ENCODE peak calls at places on chromosomes 6 and 20, in six cellular contexts. L, B, D, P, E and Q are unnamed samples.

GRCh38 chr6:53461041-53461656 is 83.8 kb downstream of the GCLC start:
- DNase-seq in L (no peak), D (no peak), E (no peak), P (no peak), B (no peak), Q (no peak)

GRCh38 chr20:48745330-48745729 is 82.5 kb downstream of the PREX1 start:
- DNase-seq in P (no peak), D (no peak), E (no peak), B (no peak), L (no peak), Q (no peak)

GRCh38 chr6:155352130-155352420 is 37.8 kb upstream of the TFB1M start:
- DNase-seq in P (no peak), D (no peak), L (no peak), B (no peak), E (no peak), Q (no peak)

GRCh38 chr6:168956141-168956838 is 297.4 kb downstream of the THBS2 start:
- DNase-seq in D (no peak), P (no peak), E (no peak), L (no peak), B (no peak), Q (no peak)

GRCh38 chr6:14231071-14231483 is 113.5 kb downstream of the CD83 start:
- DNase-seq in P (no peak), D (no peak), L (no peak), E (no peak), B (no peak), Q (no peak)

GRCh38 chr6:101851911-101852310 is 458.4 kb downstream of the GRIK2 start:
- DNase-seq in B (no peak), D (peak; percentile 3), E (no peak), P (no peak), L (no peak), Q (no peak)

GRCh38 chr6:25041676-25042598 is 106.2 kb upstream of the RIPOR2 start:
- DNase-seq in B (no peak), L (peak; percentile 38), P (no peak), D (no peak), E (no peak), Q (no peak)

GRCh38 chr20:34083781-34084180 is 28.3 kb downstream of the EIF2S2 start:
- DNase-seq in L (no peak), B (no peak), D (no peak), E (no peak), P (no peak), Q (no peak)

GRCh38 chr6:88008411-88008810 is 39.2 kb upstream of the SPACA1 start:
- DNase-seq in P (no peak), D (peak; percentile 11), L (no peak), E (no peak), B (no peak), Q (no peak)

GRCh38 chr20:2602046-2602735 is 50.2 kb upstream of the NOP56 start:
- DNase-seq in E (no peak), B (no peak), D (peak; percentile 52), P (peak; percentile 56), L (no peak), Q (no peak)

GRCh38 chr6:159169193-159169555 is at the start of gene FNDC1:
- DNase-seq in E (no peak), P (no peak), D (no peak), L (peak; percentile 75), B (no peak), Q (peak; percentile 84)

GRCh38 chr20:57867807-57868206 is 158.0 kb upstream of the PMEPA1 start:
- DNase-seq in D (no peak), L (no peak), B (no peak), P (no peak), E (no peak), Q (no peak)

GRCh38 chr6:47621838-47622449 is 76.4 kb upstream of the ADGRF4 start:
- DNase-seq in D (no peak), P (no peak), B (no peak), E (no peak), L (no peak), Q (no peak)

GRCh38 chr6:152671146-152671545 is 26.6 kb upstream of the MYCT1 start:
- DNase-seq in L (no peak), B (no peak), E (no peak), D (no peak), P (no peak), Q (no peak)

GRCh38 chr6:46419576-46420002 is 71.7 kb downstream of the RCAN2 start:
- DNase-seq in L (peak; percentile 84), P (no peak), B (peak; percentile 60), E (peak; percentile 58), D (peak; percentile 83), Q (peak; percentile 80)

GRCh38 chr6:11242709-11243108 is 10.2 kb upstream of the NEDD9 start:
- DNase-seq in D (no peak), B (no peak), E (no peak), L (no peak), P (peak; percentile 57), Q (no peak)

GRCh38 chr6:43771210-43771857 is 1.3 kb downstream of the VEGFA start:
- DNase-seq in B (no peak), D (peak; percentile 56), P (peak; percentile 27), E (peak; percentile 72), L (peak; percentile 71), Q (peak; percentile 86)

GRCh38 chr6:1635305-1636010 is 25.7 kb downstream of the FOXC1 start:
- DNase-seq in B (no peak), L (no peak), D (no peak), E (no peak), P (no peak), Q (no peak)

DNA sequence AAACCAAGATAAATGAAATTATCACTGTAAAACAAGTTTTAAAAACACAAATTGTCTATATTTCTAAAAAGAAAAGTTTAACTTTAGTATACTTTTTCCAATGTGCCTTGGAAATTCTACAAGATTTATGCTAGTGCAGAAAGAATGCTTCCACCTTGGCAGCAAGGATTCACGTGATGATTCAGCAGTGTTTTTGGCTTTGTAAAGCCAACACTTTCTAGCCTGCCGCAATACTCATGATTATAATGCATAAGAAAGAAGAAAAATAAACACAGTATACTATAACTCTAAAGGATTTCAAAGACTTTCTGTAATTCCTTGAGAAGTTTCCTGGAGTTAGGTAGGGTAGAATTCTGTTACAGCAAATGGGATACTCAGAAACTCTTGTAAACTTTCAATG is 442.6 kb downstream of the TENT5A start:
- DNase-seq in L (no peak), D (no peak), P (no peak), B (no peak), E (no peak), Q (no peak)
- H3K9me2 ChIP-seq in L (peaks cover 3% of the 10 kb centered on the region), D (no peaks in the 10 kb centered on the region), P (no peaks in the 10 kb centered on the region), B (no peaks in the 10 kb centered on the region), E (no peaks in the 10 kb centered on the region), Q (no peaks in the 10 kb centered on the region)

GRCh38 chr6:29943053-29943966 is 978 bp downstream of the HLA-A start:
- DNase-seq in D (no peak), L (peak; percentile 23), P (no peak), E (no peak), B (no peak), Q (no peak)
- TF ChIP-seq EZH2 in D (no peak), L (no peak), P (no peak), E (no peak), B (no peak), Q (no peak)

DNA sequence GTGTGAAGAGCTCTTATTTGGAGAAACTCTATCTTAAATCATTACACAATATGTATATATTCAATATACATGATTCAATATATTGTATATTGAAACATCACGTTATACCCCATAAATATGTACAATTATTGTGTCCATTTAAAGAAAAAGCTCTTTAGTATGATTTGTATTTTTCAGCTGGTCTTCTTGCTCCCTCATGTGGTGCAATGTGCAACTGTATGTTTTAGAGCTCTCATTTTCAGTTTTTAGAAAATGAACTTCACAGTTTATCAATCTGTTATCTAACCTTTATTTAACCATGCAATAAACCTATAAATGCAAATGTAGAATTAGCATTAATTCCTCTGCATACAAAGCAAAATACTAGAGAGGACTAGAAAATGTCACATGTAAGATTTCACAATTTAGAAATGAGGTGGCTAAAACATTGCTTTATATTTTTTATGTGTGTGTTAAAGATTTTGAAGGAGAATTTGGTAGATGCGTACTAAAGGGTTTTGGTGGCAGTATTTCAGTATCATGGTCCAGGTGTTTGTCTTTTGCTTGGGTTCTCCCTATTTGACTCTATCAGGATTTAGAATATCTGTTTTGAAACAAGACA is 167.1 kb downstream of the PHF3 start:
- DNase-seq in D (peak; percentile 51), P (no peak), B (no peak), E (peak; percentile 16), L (peak; percentile 16), Q (no peak)
- TF ChIP-seq CTCF in D (peak; percentile 74), P (peak; percentile 80), B (peak; percentile 61), E (peak; percentile 58), L (peak; percentile 57), Q (peak; percentile 73)

DNA sequence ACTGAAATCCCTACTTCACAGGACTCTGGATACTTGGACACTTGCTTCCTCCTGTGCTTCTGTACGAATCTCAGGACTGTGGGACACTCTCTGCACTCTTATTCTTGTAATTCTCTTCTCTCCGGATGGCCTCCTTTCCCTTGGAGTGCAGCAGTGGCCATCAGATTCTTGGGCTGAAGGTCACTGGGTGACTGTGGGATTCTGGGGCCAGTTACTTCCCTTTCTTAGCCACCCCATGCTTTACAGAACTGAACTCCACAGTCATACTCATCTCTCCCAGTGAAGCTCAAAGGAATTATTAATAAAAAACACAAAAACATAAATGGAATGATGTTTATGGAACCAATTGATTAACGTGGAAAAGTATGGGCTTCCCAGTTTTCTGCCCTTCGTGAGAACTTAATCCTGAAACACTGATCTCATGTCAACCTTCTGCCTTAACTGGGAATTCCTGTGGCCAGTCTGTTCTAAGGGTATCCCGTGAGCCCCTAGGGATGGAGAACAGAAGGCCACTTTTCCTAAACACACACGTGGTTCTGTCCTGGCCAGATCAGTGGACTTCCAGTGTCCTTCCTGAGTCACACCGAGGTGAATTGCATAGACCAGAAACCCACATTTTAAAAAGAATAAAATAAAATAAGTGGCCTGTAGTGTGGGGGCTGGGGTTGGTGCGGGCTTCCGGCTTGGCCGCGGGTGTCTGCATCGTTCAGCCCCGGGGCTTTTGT is 23.6 kb upstream of the HLA-E start:
- DNase-seq in D (no peak), B (no peak), P (no peak), E (no peak), L (no peak), Q (no peak)
- H3K9me2 ChIP-seq in D (no peaks in the 10 kb centered on the region), B (no peaks in the 10 kb centered on the region), P (no peaks in the 10 kb centered on the region), E (no peaks in the 10 kb centered on the region), L (no peaks in the 10 kb centered on the region), Q (no peaks in the 10 kb centered on the region)

DNA sequence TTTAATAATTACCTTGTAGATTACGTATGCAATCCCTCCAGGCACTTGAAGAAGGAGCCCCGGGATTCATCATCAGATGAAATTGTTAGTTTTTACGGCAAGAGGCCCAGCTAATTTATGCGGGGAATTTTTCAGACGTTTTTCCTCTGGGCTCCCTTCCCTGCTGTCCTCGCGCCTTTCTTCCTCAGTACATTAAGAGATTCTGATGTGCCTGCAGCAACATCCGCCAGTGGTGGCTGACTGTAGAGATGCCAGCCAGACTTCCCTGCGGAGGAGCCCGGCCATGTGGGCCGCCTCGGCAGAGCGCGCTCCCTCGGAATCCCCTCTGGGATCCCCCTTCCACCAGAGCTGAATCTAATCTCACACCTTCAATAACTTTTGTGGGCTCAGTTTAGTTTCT is 46.4 kb upstream of the POU3F2 start:
- DNase-seq in D (no peak), L (peak; percentile 79), E (no peak), B (no peak), P (no peak), Q (peak; percentile 4)
- TF ChIP-seq EZH2 in D (no peak), L (no peak), E (no peak), B (no peak), P (no peak), Q (no peak)

DNA sequence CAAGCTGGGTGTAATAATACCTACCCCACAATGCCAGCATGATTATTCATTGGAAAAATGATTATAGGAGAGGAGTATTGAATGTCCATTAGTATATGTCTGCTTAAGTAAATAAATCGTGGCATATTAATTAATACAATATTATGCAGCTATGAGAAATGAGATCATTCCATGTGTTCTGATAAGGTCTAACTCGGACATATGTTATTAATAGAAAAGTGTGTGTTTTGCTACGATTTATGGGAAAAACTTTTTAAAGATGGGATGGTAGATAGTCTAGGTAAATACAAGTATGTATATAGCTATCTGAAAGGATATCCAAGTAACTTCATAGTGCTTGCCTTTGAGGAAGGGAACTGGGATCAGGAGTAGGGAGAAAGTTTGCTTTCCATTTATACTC is 61.5 kb upstream of the CDKAL1 start:
- DNase-seq in P (no peak), E (no peak), B (no peak), L (no peak), D (no peak), Q (no peak)
- TF ChIP-seq CTCF in P (no peak), E (no peak), B (no peak), L (no peak), D (no peak), Q (no peak)